ENCODE peak calls at places on chromosomes 12 and 14, in seven cellular contexts. F is ovary, O is stomach, R is sigmoid colon, N is tibial nerve, I is transverse colon, C is H1. T is an unnamed sample. For H3K27me3, the result is how much of the 10 kb centered on the place peaks cover.

GRCh38 chr12:21456291-21456780 is 18.9 kb downstream of the PYROXD1 start:
- DNase-seq in F (no peak), O (no peak), R (no peak), N (no peak), I (no peak), C (no peak), T (no peak)

GRCh38 chr14:23454445-23454856 is 15.1 kb upstream of the NGDN start:
- DNase-seq in F (no peak), O (no peak), R (no peak), N (no peak), I (no peak), C (no peak), T (no peak)

GRCh38 chr12:3777206-3777809 is 24.4 kb upstream of the CRACR2A start:
- DNase-seq in F (no peak), O (no peak), R (no peak), N (peak), I (no peak), C (no peak), T (no peak)

GRCh38 chr12:92557422-92557724 is 145.4 kb upstream of the PLEKHG7 start:
- DNase-seq in F (no peak), O (no peak), R (no peak), N (no peak), I (no peak), C (no peak), T (no peak)

GRCh38 chr12:74111688-74112360 is 425.8 kb upstream of the ATXN7L3B start:
- DNase-seq in F (peak), O (no peak), R (no peak), N (no peak), I (no peak), C (peak), T (no peak)

GRCh38 chr14:101412741-101413140 is 148.6 kb upstream of the DIO3 start:
- DNase-seq in F (no peak), O (no peak), R (no peak), N (no peak), I (no peak), C (no peak), T (no peak)

GRCh38 chr12:1246637-1247036 is 255.6 kb downstream of the ERC1 start:
- DNase-seq in F (no peak), O (no peak), R (no peak), N (no peak), I (no peak), C (no peak), T (no peak)

GRCh38 chr12:15982471-15982870 is 71.3 kb downstream of the DERA start:
- DNase-seq in F (no peak), O (no peak), R (no peak), N (no peak), I (no peak), C (no peak), T (no peak)

GRCh38 chr12:107165581-107165980 is 72.2 kb upstream of the CRY1 start:
- DNase-seq in F (no peak), O (no peak), R (no peak), N (no peak), I (no peak), C (no peak), T (no peak)

GRCh38 chr12:122040579-122041386 is 19.1 kb downstream of the BCL7A start:
- DNase-seq in F (no peak), O (peak), R (no peak), N (no peak), I (peak), C (no peak), T (no peak)

GRCh38 chr12:48197549-48197966 is 5.5 kb downstream of the OR10AD1 start:
- DNase-seq in F (no peak), O (no peak), R (no peak), N (peak), I (no peak), C (no peak), T (peak)

GRCh38 chr14:99633141-99633540 is 11.8 kb upstream of the HHIPL1 start:
- DNase-seq in F (no peak), O (no peak), R (no peak), N (no peak), I (no peak), C (no peak), T (no peak)

GRCh38 chr14:85991156-85991555 is 461.2 kb downstream of the FLRT2 start:
- DNase-seq in F (no peak), O (no peak), R (no peak), N (no peak), I (no peak), C (no peak), T (no peak)

GRCh38 chr12:117092511-117092780 is 6.8 kb downstream of the TESC start:
- DNase-seq in F (no peak), O (no peak), R (peak), N (no peak), I (no peak), C (no peak), T (no peak)
- H3K27me3 ChIP-seq in F (under half), O (under half), R (under half), N (under half), I (under half), C (under half), T (under half)

GRCh38 chr12:46368684-46369083 is 3.9 kb downstream of the SLC38A2 start:
- DNase-seq in F (no peak), O (no peak), R (no peak), N (no peak), I (no peak), C (no peak), T (no peak)
- H3K4me3 ChIP-seq in F (peak), O (peak), R (peak), N (peak), I (peak), C (peak), T (peak)

DNA sequence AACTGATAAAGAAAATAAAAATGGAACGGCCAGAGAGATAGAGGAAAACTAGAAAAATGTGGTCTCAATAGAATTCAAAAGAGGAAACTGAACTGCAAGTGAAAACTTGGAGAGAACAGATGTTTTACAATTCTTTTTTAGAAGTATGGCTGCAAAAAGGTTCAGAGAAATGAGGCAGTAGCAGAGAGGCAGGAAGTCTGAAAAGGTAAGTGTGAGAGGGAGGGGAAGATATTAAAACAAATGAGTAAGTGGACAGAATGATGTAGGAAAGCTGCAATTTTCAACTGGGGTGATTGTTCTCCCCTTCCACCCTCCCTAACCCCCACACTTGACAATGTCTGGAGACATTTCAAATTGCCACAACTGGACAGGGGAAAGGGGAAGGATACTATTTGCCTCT is 12.9 kb downstream of the BTBD7 start:
- DNase-seq in F (no peak), O (no peak), R (no peak), N (no peak), I (no peak), C (no peak), T (no peak)
- TF ChIP-seq EP300 in F (no peak), O (no peak), R (no peak), N (no peak), I (no peak), C (no peak), T (no peak)

DNA sequence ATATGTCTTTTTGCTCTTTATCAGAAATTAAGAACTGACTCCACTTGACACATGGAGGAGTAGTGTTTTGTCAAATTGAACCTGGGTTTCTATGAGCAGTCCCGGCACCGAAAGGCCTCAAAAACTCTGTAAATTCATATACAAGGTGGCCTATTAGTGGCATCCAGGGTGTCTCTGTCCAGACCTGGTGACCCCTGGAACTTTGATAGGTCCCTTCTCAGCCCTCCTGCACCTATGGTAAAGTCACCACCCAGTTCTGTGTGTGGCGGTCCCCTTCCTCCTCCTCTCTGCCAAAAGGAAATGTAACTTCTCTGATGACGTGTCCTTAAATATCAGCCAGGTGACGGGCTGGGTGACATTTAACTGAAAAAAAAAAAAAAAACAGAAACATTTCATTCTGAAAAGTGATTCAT is 204.0 kb upstream of the FOXN3 start:
- DNase-seq in F (no peak), O (no peak), R (no peak), N (no peak), I (no peak), C (no peak), T (no peak)
- H3K27me3 ChIP-seq in F (under half), O (under half), R (under half), N (under half), I (under half), C (under half), T (under half)

T was measured in esophagus muscularis mucosa.